ENCODE peak calls at places on chromosome 1, in four cellular contexts. U, H, I and R are unnamed samples.

GRCh38 chr1:229225331-229225782 is 45.6 kb upstream of the RAB4A start:
- DNase-seq in I (no peak), U (no peak), H (no peak), R (no peak)

GRCh38 chr1:54709547-54710292 is 5.9 kb upstream of the TTC4 start:
- DNase-seq in I (no peak), U (no peak), H (no peak), R (no peak)

GRCh38 chr1:225965231-225965630 is 24.2 kb upstream of the LEFTY2 start:
- DNase-seq in U (no peak), I (no peak), H (no peak), R (no peak)

GRCh38 chr1:29575826-29576225 is 339.5 kb downstream of the PTPRU start:
- DNase-seq in U (no peak), H (no peak), I (no peak), R (no peak)

GRCh38 chr1:218257971-218258370 is 27.1 kb upstream of the RRP15 start:
- DNase-seq in H (no peak), U (no peak), I (no peak), R (no peak)

GRCh38 chr1:32201011-32201855 is 838 bp downstream of the CCDC28B start:
- DNase-seq in I (peak), H (peak), U (peak), R (peak)

GRCh38 chr1:89812992-89813391 is 7.8 kb upstream of the LRRC8D start:
- DNase-seq in I (no peak), U (peak), H (no peak), R (no peak)

GRCh38 chr1:36847761-36848160 is 186.6 kb downstream of the GRIK3 start:
- DNase-seq in U (no peak), I (no peak), H (no peak), R (no peak)

GRCh38 chr1:30478288-30478687 is 245.1 kb downstream of the MATN1 start:
- DNase-seq in I (no peak), H (no peak), U (no peak), R (no peak)

GRCh38 chr1:110281363-110282290 is 57.5 kb upstream of the RBM15 start:
- DNase-seq in U (peak), H (no peak), I (no peak), R (no peak)